ENCODE peak calls at places on chromosomes 4 and X, in seven cellular contexts. G is neural progenitor cell, U is endothelial cell of umbilical vein, T is lower lobe of right lung, V is H9, Q is pancreas, Y is ascending aorta. O is an unnamed sample.

GRCh38 chrX:44748014-44748413 is 95.8 kb upstream of the DUSP21 start:
- DNase-seq in V (no peak), T (no peak), G (no peak), Q (no peak), Y (no peak), U (no peak), O (no peak)

GRCh38 chrX:7074135-7074907 is 73.2 kb upstream of the STS start:
- DNase-seq in U (no peak), T (no peak), Q (no peak), G (no peak), V (no peak), Y (no peak), O (no peak)

GRCh38 chr4:131540256-131540655 is 1608.8 kb upstream of the PCDH10 start:
- DNase-seq in Q (no peak), G (no peak), Y (no peak), U (no peak), T (no peak), V (no peak), O (no peak)

GRCh38 chrX:5672099-5672498 is 556.6 kb downstream of the NLGN4X start:
- DNase-seq in Y (no peak), Q (no peak), T (no peak), V (no peak), G (no peak), U (no peak), O (no peak)

GRCh38 chrX:42680651-42681050 is 97.3 kb downstream of the PPP1R2C start:
- DNase-seq in Q (peak; percentile 41), V (peak; percentile 53), T (no peak), G (peak; percentile 57), Y (no peak), U (peak; percentile 85), O (no peak)

GRCh38 chr4:7295917-7296660 is 103.8 kb downstream of the SORCS2 start:
- DNase-seq in T (no peak), Q (no peak), V (no peak), Y (no peak), G (no peak), U (no peak), O (no peak)

GRCh38 chr4:98166025-98166730 is 22.9 kb upstream of the STPG2 start:
- DNase-seq in Y (no peak), V (no peak), T (no peak), U (no peak), G (no peak), Q (peak; percentile 45), O (no peak)

GRCh38 chr4:44149242-44149641 is 299.4 kb downstream of the KCTD8 start:
- DNase-seq in Y (no peak), V (no peak), T (no peak), U (peak; percentile 51), Q (no peak), G (no peak), O (no peak)

GRCh38 chr4:83231620-83232056 is 53.0 kb downstream of the COQ2 start:
- DNase-seq in T (no peak), G (no peak), Q (no peak), U (no peak), Y (no peak), V (no peak), O (no peak)

GRCh38 chr4:79366422-79366821 is 40.6 kb upstream of the NAA11 start:
- DNase-seq in Q (no peak), Y (no peak), G (no peak), U (no peak), V (no peak), T (no peak), O (no peak)

GRCh38 chrX:111088628-111089027 is 7.4 kb upstream of the PAK3 start:
- DNase-seq in Q (peak; percentile 69), T (no peak), Y (no peak), U (no peak), G (no peak), V (no peak), O (no peak)

GRCh38 chr4:38856524-38857337 is at the start of gene TLR6:
- DNase-seq in T (no peak), Q (no peak), V (peak; percentile 41), Y (no peak), G (peak; percentile 69), U (peak; percentile 73), O (peak; percentile 51)

GRCh38 chr4:133581971-133582619 is 433.0 kb downstream of the PCDH10 start:
- DNase-seq in V (no peak), G (no peak), U (no peak), Y (no peak), T (no peak), Q (no peak), O (no peak)

GRCh38 chr4:101954975-101955678 is 164.6 kb downstream of the BANK1 start:
- DNase-seq in U (no peak), V (no peak), T (no peak), Q (no peak), G (no peak), Y (no peak), O (no peak)

GRCh38 chr4:1051472-1051871 is 40.0 kb downstream of the FGFRL1 start:
- DNase-seq in V (peak; percentile 17), U (no peak), G (no peak), T (no peak), Q (no peak), Y (no peak), O (no peak)

GRCh38 chr4:28772066-28772465 is 1911.4 kb downstream of the STIM2 start:
- DNase-seq in G (no peak), T (no peak), Y (no peak), V (no peak), Q (no peak), U (no peak), O (no peak)

GRCh38 chr4:157885785-157886184 is 287.0 kb downstream of the GASK1B start:
- DNase-seq in T (no peak), G (no peak), V (no peak), Q (no peak), U (no peak), Y (no peak), O (no peak)

DNA sequence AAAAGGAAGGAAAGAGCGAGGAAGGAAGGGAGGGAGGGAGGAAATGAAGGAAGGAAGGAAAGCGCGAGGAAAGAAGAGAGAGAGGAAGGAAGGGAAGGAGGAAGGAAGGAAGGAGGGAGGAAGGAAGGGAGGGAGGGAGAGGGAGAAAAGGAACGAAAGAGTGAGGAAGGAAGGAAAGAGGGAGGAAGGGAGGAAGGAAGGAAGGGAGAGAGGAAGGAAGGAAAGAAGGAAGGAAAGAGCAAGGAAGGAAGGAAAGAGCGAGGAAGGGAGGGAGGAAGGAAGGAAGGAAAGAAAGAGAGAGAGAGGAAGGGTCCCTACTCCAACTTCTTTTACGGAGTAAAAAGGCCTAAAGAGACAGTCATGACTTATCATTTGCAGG is 17.5 kb downstream of the TRIM2 start:
- DNase-seq in Y (no peak), T (no peak), Q (no peak), U (no peak), G (no peak), V (no peak), O (no peak)
- H3K27me3 ChIP-seq in Y (no peaks in the 10 kb centered on the region), T (no peaks in the 10 kb centered on the region), Q (no peaks in the 10 kb centered on the region), U (peaks cover 5% of the 10 kb centered on the region), G (peaks cover 54% of the 10 kb centered on the region), V (peaks cover 8% of the 10 kb centered on the region), O (no peaks in the 10 kb centered on the region)

DNA sequence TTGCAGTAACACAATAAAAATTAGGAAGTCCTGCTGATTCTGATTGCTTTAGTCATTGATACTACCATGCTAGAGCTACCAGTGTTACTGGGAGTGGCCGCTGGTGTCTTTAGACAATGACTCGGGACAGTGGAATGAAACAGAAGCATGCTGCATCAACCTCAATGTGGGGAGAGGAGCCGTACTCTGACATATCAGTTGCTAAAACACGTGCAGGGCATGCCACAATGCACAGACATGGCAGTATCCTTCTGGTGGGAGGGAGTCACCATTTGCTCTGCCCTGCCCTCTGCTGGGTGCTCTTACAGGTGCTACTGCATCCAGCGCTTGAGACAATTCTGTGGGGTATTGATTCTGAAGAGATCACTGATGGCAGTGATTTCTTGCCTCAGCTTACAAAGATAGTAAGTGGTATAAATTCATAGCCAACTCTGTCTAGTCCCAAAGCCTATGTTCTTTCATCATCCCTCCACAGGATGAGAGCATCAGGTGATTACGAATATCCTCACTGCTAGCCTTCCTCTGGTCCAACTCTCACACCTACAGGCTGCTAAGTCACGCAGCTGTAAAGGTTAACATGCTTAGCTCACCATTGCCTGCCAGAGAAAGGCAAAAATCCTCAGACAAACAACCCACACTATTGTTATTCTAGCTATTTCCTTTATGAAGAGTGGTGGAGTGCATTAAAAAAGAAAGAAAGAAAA is 43.7 kb downstream of the NSG1 start:
- DNase-seq in V (peak; percentile 74), Q (no peak), G (peak; percentile 79), Y (no peak), U (peak; percentile 50), T (no peak), O (peak; percentile 32)
- TF ChIP-seq CTCF in V (peak; percentile 89), Q (no peak), G (peak; percentile 72), Y (no peak), U (peak; percentile 74), T (peak; percentile 41), O (peak; percentile 72)

GRCh38 chr4:5890063-5890727 is 2.7 kb downstream of the CRMP1 start:
- DNase-seq in T (no peak), Y (no peak), G (peak; percentile 96), V (peak; percentile 97), U (no peak), Q (no peak), O (no peak)

GRCh38 chr4:5887011-5887360 is 5.9 kb downstream of the CRMP1 start:
- DNase-seq in G (no peak), V (no peak), Y (no peak), Q (no peak), T (no peak), U (no peak), O (no peak)

GRCh38 chr4:5888706-5889696 is 3.9 kb downstream of the CRMP1 start:
- DNase-seq in U (no peak), G (no peak), T (no peak), V (no peak), Y (no peak), Q (no peak), O (no peak)

GRCh38 chr4:5887361-5888221 is 5.3 kb downstream of the CRMP1 start:
- DNase-seq in T (no peak), Q (no peak), G (peak; percentile 81), U (no peak), V (peak; percentile 62), Y (no peak), O (no peak)

GRCh38 chr4:5888222-5888701 is 4.6 kb downstream of the CRMP1 start:
- DNase-seq in T (no peak), U (no peak), G (peak; percentile 92), Q (no peak), Y (no peak), V (peak; percentile 88), O (no peak)
- H3K27me3 ChIP-seq in T (peaks cover 65% of the 10 kb centered on the region), U (peaks cover 57% of the 10 kb centered on the region), G (peaks cover 47% of the 10 kb centered on the region), Q (peaks cover 14% of the 10 kb centered on the region), Y (peaks cover 16% of the 10 kb centered on the region), V (peaks cover 12% of the 10 kb centered on the region), O (peaks cover 21% of the 10 kb centered on the region)

GRCh38 chr4:118954246-118954645 is 65.6 kb downstream of the SYNPO2 start:
- DNase-seq in U (peak; percentile 32), T (no peak), G (no peak), V (no peak), Y (no peak), Q (no peak), O (no peak)
- TF ChIP-seq CTCF in U (peak; percentile 15), T (no peak), G (no peak), V (peak; percentile 9), Y (no peak), Q (no peak), O (no peak)

O was measured in CD8-positive, alpha-beta T cell.